ENCODE peak calls at places on chromosomes 5 and 9, in ten cellular contexts. L, C, F, K, J, A, T, R, Z and Q are unnamed samples.

GRCh38 chr9:115880221-115880620 is 273.4 kb upstream of the PAPPA start:
- DNase-seq in L (no peak), C (no peak), F (no peak), K (no peak), J (no peak), A (no peak), T (no peak), R (no peak), Z (peak), Q (no peak)

GRCh38 chr5:159906463-159906862 is 9.8 kb upstream of the ADRA1B start:
- DNase-seq in L (no peak), C (no peak), F (no peak), K (no peak), J (no peak), A (no peak), T (no peak), R (no peak), Z (no peak), Q (no peak)

GRCh38 chr5:122639852-122640251 is 135.0 kb upstream of the SNX2 start:
- DNase-seq in L (peak), C (no peak), F (no peak), K (no peak), J (no peak), A (no peak), T (no peak), R (no peak), Z (no peak), Q (no peak)

GRCh38 chr9:136385015-136385414 is 11.5 kb upstream of the CARD9 start:
- DNase-seq in L (no peak), C (no peak), F (no peak), K (no peak), J (no peak), A (no peak), T (no peak), R (no peak), Z (no peak), Q (no peak)

GRCh38 chr9:21535396-21535795 is 53.3 kb upstream of the IFNE start:
- DNase-seq in L (no peak), C (no peak), F (no peak), K (no peak), J (no peak), A (no peak), T (no peak), R (no peak), Z (no peak), Q (no peak)

GRCh38 chr5:126368239-126368812 is 54.9 kb upstream of the GRAMD2B start:
- DNase-seq in L (peak), C (no peak), F (no peak), K (peak), J (peak), A (no peak), T (no peak), R (no peak), Z (peak), Q (no peak)

GRCh38 chr9:135296783-135297715 is 182.5 kb upstream of the PPP1R26 start:
- DNase-seq in L (no peak), C (no peak), F (no peak), K (peak), J (no peak), A (no peak), T (no peak), R (no peak), Z (no peak), Q (no peak)

GRCh38 chr5:132008961-132009680 is 2.3 kb downstream of the ACSL6 start:
- DNase-seq in L (peak), C (no peak), F (peak), K (peak), J (peak), A (no peak), T (no peak), R (no peak), Z (no peak), Q (no peak)

GRCh38 chr5:31640024-31640423 is 1.1 kb downstream of the PDZD2 start:
- DNase-seq in L (no peak), C (peak), F (no peak), K (peak), J (no peak), A (no peak), T (no peak), R (no peak), Z (no peak), Q (no peak)

GRCh38 chr5:5788793-5789192 is 366.3 kb downstream of the ICE1 start:
- DNase-seq in L (no peak), C (no peak), F (no peak), K (no peak), J (no peak), A (no peak), T (no peak), R (no peak), Z (no peak), Q (no peak)

GRCh38 chr5:110258460-110258859 is 468.0 kb downstream of the TMEM232 start:
- DNase-seq in L (peak), C (no peak), F (no peak), K (peak), J (peak), A (peak), T (no peak), R (no peak), Z (no peak), Q (peak)

GRCh38 chr5:77218263-77218662 is 7.8 kb downstream of the PDE8B start:
- DNase-seq in L (no peak), C (no peak), F (no peak), K (no peak), J (peak), A (no peak), T (no peak), R (no peak), Z (no peak), Q (peak)

GRCh38 chr5:60018091-60018490 is 124.6 kb upstream of the PDE4D start:
- DNase-seq in L (no peak), C (no peak), F (no peak), K (no peak), J (no peak), A (peak), T (no peak), R (no peak), Z (no peak), Q (no peak)

GRCh38 chr9:6794936-6795335 is 37.2 kb downstream of the KDM4C start:
- DNase-seq in L (no peak), C (no peak), F (no peak), K (no peak), J (no peak), A (no peak), T (no peak), R (no peak), Z (no peak), Q (no peak)

GRCh38 chr9:127754099-127754760 is 19.1 kb upstream of the TOR2A start:
- DNase-seq in L (no peak), C (no peak), F (no peak), K (peak), J (no peak), A (no peak), T (no peak), R (no peak), Z (no peak), Q (peak)

GRCh38 chr9:87712801-87713277 is 13.1 kb upstream of the CTSL start:
- DNase-seq in L (no peak), C (no peak), F (no peak), K (peak), J (no peak), A (no peak), T (no peak), R (no peak), Z (no peak), Q (no peak)

GRCh38 chr9:135480071-135480941 is 724 bp downstream of the PPP1R26 start:
- DNase-seq in L (peak), C (no peak), F (no peak), K (peak), J (peak), A (no peak), T (peak), R (no peak), Z (peak), Q (peak)

GRCh38 chr5:138542120-138542955 is 698 bp downstream of the ETF1 start:
- DNase-seq in L (no peak), C (no peak), F (no peak), K (peak), J (no peak), A (no peak), T (no peak), R (no peak), Z (peak), Q (no peak)

GRCh38 chr5:6286404-6286803 is 91.9 kb downstream of the MED10 start:
- DNase-seq in L (no peak), C (no peak), F (no peak), K (no peak), J (no peak), A (no peak), T (no peak), R (no peak), Z (no peak), Q (no peak)

GRCh38 chr5:111135946-111136345 is 43.8 kb downstream of the WDR36 start:
- DNase-seq in L (peak), C (no peak), F (no peak), K (no peak), J (peak), A (peak), T (peak), R (no peak), Z (peak), Q (peak)

GRCh38 chr5:41010572-41010971 is 60.6 kb downstream of the MROH2B start:
- DNase-seq in L (no peak), C (no peak), F (no peak), K (no peak), J (no peak), A (no peak), T (no peak), R (no peak), Z (no peak), Q (no peak)

GRCh38 chr5:98772415-98773213 is 849 bp upstream of the RGMB start:
- DNase-seq in L (peak), C (peak), F (peak), K (peak), J (peak), A (peak), T (peak), R (no peak), Z (no peak), Q (peak)

GRCh38 chr9:134939080-134939733 is 21.5 kb upstream of the FCN1 start:
- DNase-seq in L (peak), C (no peak), F (no peak), K (no peak), J (peak), A (no peak), T (no peak), R (no peak), Z (no peak), Q (no peak)

GRCh38 chr5:157477814-157478494 is 17.9 kb downstream of the NIPAL4 start:
- DNase-seq in L (no peak), C (no peak), F (no peak), K (no peak), J (no peak), A (no peak), T (no peak), R (no peak), Z (no peak), Q (no peak)

GRCh38 chr5:180866296-180866695 is 5.2 kb upstream of the ZFP62 start:
- DNase-seq in L (no peak), C (no peak), F (no peak), K (no peak), J (no peak), A (no peak), T (no peak), R (no peak), Z (no peak), Q (no peak)

GRCh38 chr9:133524679-133525228 is at the start of gene MYMK:
- DNase-seq in L (no peak), C (peak), F (no peak), K (no peak), J (no peak), A (no peak), T (no peak), R (no peak), Z (no peak), Q (no peak)

GRCh38 chr9:121790841-121791240 is 139.4 kb downstream of the DAB2IP start:
- DNase-seq in L (no peak), C (no peak), F (no peak), K (no peak), J (no peak), A (no peak), T (no peak), R (no peak), Z (no peak), Q (no peak)

GRCh38 chr5:173477320-173478055 is 139.0 kb downstream of the BOD1 start:
- DNase-seq in L (no peak), C (no peak), F (no peak), K (no peak), J (no peak), A (peak), T (no peak), R (no peak), Z (peak), Q (peak)

GRCh38 chr5:63963080-63963735 is 963 bp upstream of the HTR1A start:
- DNase-seq in L (peak), C (no peak), F (no peak), K (peak), J (peak), A (peak), T (peak), R (peak), Z (peak), Q (peak)

GRCh38 chr9:99345936-99346335 is 123.9 kb downstream of the SEC61B start:
- DNase-seq in L (peak), C (no peak), F (no peak), K (no peak), J (peak), A (peak), T (no peak), R (no peak), Z (peak), Q (peak)

GRCh38 chr9:16482764-16483163 is 387.7 kb downstream of the BNC2 start:
- DNase-seq in L (no peak), C (no peak), F (no peak), K (no peak), J (no peak), A (no peak), T (no peak), R (no peak), Z (peak), Q (no peak)

GRCh38 chr5:88172847-88173758 is 95.5 kb downstream of the TMEM161B start:
- DNase-seq in L (no peak), C (no peak), F (no peak), K (peak), J (no peak), A (no peak), T (no peak), R (no peak), Z (peak), Q (no peak)

GRCh38 chr5:142697846-142698245 is 12.0 kb upstream of the FGF1 start:
- DNase-seq in L (no peak), C (peak), F (no peak), K (no peak), J (peak), A (peak), T (peak), R (no peak), Z (peak), Q (peak)

GRCh38 chr5:21802100-21802499 is 1051.0 kb downstream of the CDH12 start:
- DNase-seq in L (no peak), C (no peak), F (no peak), K (no peak), J (no peak), A (no peak), T (no peak), R (no peak), Z (no peak), Q (no peak)

GRCh38 chr5:10528056-10528816 is 35.6 kb upstream of the ANKRD33B start:
- DNase-seq in L (peak), C (no peak), F (no peak), K (no peak), J (no peak), A (peak), T (no peak), R (no peak), Z (peak), Q (peak)
- TF ChIP-seq CTCF in L (peak), C (no peak), F (no peak), K (peak), J (no peak), A (peak), T (no peak), R (no peak), Z (no peak), Q (no peak)

DNA sequence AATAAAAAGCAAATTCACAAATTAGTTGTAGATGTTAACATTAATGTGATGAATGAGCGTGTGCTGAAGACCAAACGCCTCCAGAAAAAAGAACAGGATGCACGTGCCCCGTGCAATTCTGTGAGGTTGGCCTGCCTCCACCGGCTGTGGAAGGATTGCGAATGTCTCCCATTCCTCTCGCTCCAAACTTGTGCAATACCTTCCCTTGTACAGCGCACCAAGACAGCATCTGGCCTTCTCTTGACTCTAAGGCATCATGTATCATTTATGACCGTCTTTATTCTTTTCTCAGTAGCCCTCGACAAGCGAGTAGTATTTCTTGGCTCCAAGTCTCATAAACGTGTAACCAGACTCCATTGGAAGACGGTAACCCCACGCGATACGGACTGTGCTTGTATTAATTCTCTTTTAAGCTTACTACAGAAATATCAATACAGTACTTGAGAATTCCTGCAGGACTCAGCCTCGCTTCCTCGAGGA is 1.5 kb upstream of the TESK1 start:
- DNase-seq in L (peak), C (peak), F (peak), K (no peak), J (peak), A (no peak), T (peak), R (no peak), Z (peak), Q (peak)
- H3K4me3 ChIP-seq in L (peak), C (peak), F (peak), K (peak), J (peak), A (peak), T (no peak), R (peak), Z (peak), Q (peak)

DNA sequence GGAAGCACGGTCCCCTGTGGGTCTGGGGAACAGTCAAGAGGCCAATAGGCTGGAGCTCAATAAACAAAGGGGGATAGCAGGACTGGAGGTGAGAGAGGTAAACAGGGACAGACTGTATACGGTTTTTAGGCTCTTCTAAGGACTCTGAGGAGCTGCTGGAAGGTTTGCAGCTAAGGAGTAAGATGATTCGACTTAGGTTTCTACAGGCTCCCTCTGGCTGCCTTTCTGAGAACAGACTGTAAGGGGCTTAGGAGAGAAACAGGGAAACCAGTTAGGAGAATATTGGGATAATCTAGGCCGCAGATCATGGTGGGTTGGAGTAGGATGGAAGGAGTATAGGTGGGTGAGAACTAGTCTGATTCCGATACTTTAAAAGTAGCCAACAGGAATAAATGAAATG is 10.4 kb downstream of the CDK5RAP2 start:
- DNase-seq in L (no peak), C (no peak), F (no peak), K (no peak), J (no peak), A (no peak), T (no peak), R (no peak), Z (peak), Q (no peak)
- TF ChIP-seq CTCF in L (no peak), C (no peak), F (no peak), K (peak), J (no peak), A (peak), T (no peak), R (peak), Z (no peak), Q (no peak)

DNA sequence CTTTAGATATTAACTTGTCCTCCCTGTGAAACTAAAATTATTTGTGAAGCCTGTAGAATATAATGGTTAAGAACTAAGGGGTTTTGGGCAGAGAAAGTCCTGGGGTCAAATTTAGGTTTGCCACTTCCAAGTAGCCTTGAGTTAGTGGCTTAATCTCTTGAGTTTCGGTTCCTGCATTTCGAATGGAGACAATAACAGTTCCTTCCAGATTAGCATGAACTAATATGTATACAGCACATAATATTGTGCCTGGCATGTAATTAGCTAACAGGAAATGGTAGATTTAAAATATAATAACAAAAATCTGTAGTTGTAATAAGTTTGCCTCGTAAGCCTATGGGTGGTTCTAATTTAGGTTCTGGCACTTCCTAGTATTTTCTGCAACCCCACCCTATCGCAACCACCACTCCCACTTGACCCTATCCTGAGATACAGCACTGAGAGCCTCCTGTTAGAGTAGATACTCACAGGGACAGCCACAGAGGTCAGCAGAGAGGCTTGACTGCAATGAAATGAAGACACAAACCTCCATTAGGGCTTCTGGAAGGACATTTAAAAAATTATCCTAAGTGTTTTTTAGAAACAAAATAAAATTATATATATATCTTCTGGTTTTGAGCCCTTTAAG is 8.4 kb downstream of the SPINK9 start:
- DNase-seq in L (no peak), C (no peak), F (no peak), K (no peak), J (no peak), A (no peak), T (no peak), R (no peak), Z (no peak), Q (no peak)
- H3K4me3 ChIP-seq in L (no peak), C (no peak), F (no peak), K (no peak), J (peak), A (no peak), T (no peak), R (no peak), Z (no peak), Q (no peak)

DNA sequence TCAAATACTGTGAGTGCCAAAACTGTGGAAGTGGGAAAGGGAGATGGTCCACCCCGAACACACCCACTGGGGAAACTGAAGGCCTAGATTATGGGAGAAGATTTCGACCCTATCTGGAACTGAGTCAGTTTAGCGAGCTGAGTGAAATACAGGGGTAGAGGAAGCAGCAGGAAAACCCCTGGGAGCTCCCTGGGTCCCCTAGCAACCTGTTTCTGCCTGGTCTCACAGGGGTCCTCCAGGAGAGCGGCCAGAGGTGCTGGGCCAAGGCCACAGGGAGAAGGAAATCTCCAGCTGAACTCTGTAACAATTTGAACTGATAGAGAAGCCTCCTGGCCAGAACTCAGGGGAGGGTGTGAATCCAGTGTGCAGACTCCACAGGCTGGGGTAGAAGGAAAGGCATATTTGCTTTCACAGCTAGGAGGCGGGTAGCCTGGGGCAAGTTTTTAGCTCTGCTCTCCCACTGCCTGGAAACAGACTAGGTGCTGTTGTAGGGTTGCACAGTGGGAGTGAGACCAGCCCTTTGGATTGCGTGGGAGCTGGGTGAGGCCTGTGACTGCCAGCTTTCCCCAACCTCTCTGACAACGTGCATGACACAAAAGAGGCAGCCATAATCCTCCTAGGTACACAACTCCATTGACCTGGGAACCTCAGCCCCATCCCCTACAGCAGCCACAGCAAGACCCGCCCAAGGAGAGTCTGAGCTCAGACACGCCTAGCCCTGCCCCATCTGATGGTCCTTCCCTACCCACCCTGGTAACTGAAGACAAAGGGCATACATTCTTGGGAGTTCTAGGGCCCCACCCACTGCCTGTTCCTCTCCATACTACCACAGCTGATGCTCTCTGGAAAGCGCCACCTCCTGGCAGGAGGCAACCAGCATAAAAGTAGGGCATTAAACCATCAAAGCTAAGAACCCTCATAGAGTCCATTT is 78.8 kb upstream of the GPBP1 start:
- DNase-seq in L (peak), C (no peak), F (no peak), K (peak), J (peak), A (no peak), T (no peak), R (no peak), Z (no peak), Q (no peak)
- TF ChIP-seq CTCF in L (peak), C (no peak), F (no peak), K (peak), J (peak), A (peak), T (no peak), R (peak), Z (no peak), Q (no peak)